ENCODE peak calls at places on chromosome 15, in seven cellular contexts. One of them, this sample, is unnamed. For H3K4me1, the result is how much of the 10 kb centered on the place peaks cover.

GRCh38 chr15:49059491-49059890 is 13.2 kb upstream of the SECISBP2L start:
- DNase-seq in stomach: no peak
- DNase-seq in colonic mucosa: no peak
- DNase-seq in GM23338: no peak
- DNase-seq in left ventricle myocardium inferior: no peak
- DNase-seq in keratinocyte: no peak
- DNase-seq in mammary epithelial cell: no peak
- DNase-seq in this sample: no peak

GRCh38 chr15:69604050-69604378 is 151.4 kb downstream of the RPLP1 start:
- DNase-seq in left ventricle myocardium inferior: no peak
- DNase-seq in stomach: peak
- DNase-seq in GM23338: peak
- DNase-seq in colonic mucosa: peak
- DNase-seq in mammary epithelial cell: peak
- DNase-seq in keratinocyte: no peak
- DNase-seq in this sample: no peak

GRCh38 chr15:41331281-41331680 is 1.1 kb downstream of the OIP5 start:
- DNase-seq in keratinocyte: no peak
- DNase-seq in left ventricle myocardium inferior: no peak
- DNase-seq in GM23338: no peak
- DNase-seq in colonic mucosa: no peak
- DNase-seq in mammary epithelial cell: no peak
- DNase-seq in stomach: no peak
- DNase-seq in this sample: no peak

GRCh38 chr15:75578206-75578947 is 738 bp downstream of the PTPN9 start:
- DNase-seq in keratinocyte: no peak
- DNase-seq in colonic mucosa: peak
- DNase-seq in stomach: peak
- DNase-seq in mammary epithelial cell: peak
- DNase-seq in GM23338: peak
- DNase-seq in left ventricle myocardium inferior: peak
- DNase-seq in this sample: peak

GRCh38 chr15:82680200-82681102 is 29.2 kb downstream of the AP3B2 start:
- DNase-seq in GM23338: peak
- DNase-seq in left ventricle myocardium inferior: no peak
- DNase-seq in colonic mucosa: peak
- DNase-seq in mammary epithelial cell: peak
- DNase-seq in stomach: peak
- DNase-seq in keratinocyte: peak
- DNase-seq in this sample: no peak

GRCh38 chr15:27358751-27359434 is 387.9 kb downstream of the GABRG3 start:
- DNase-seq in colonic mucosa: no peak
- DNase-seq in left ventricle myocardium inferior: no peak
- DNase-seq in stomach: no peak
- DNase-seq in keratinocyte: no peak
- DNase-seq in GM23338: peak
- DNase-seq in mammary epithelial cell: no peak
- DNase-seq in this sample: no peak

GRCh38 chr15:57138260-57138895 is 219.9 kb downstream of the TCF12 start:
- DNase-seq in GM23338: peak
- DNase-seq in stomach: peak
- DNase-seq in mammary epithelial cell: peak
- DNase-seq in colonic mucosa: no peak
- DNase-seq in keratinocyte: peak
- DNase-seq in left ventricle myocardium inferior: no peak
- DNase-seq in this sample: peak

GRCh38 chr15:78996876-78997275 is 52.0 kb upstream of the CTSH start:
- DNase-seq in GM23338: no peak
- DNase-seq in mammary epithelial cell: peak
- DNase-seq in keratinocyte: no peak
- DNase-seq in colonic mucosa: no peak
- DNase-seq in stomach: no peak
- DNase-seq in left ventricle myocardium inferior: no peak
- DNase-seq in this sample: no peak

GRCh38 chr15:30954674-30955073 is 36.8 kb downstream of the MTMR10 start:
- DNase-seq in left ventricle myocardium inferior: no peak
- DNase-seq in keratinocyte: no peak
- DNase-seq in mammary epithelial cell: no peak
- DNase-seq in stomach: no peak
- DNase-seq in GM23338: no peak
- DNase-seq in colonic mucosa: no peak
- DNase-seq in this sample: peak

GRCh38 chr15:50256188-50257041 is 9.1 kb downstream of the HDC start:
- DNase-seq in keratinocyte: no peak
- DNase-seq in colonic mucosa: no peak
- DNase-seq in stomach: no peak
- DNase-seq in left ventricle myocardium inferior: no peak
- DNase-seq in GM23338: no peak
- DNase-seq in mammary epithelial cell: peak
- DNase-seq in this sample: peak

GRCh38 chr15:64622410-64623260 is 152.8 kb downstream of the RBPMS2 start:
- DNase-seq in colonic mucosa: no peak
- DNase-seq in GM23338: no peak
- DNase-seq in keratinocyte: no peak
- DNase-seq in left ventricle myocardium inferior: no peak
- DNase-seq in stomach: no peak
- DNase-seq in mammary epithelial cell: no peak
- DNase-seq in this sample: no peak

GRCh38 chr15:99059010-99059981 is 45.6 kb upstream of the SYNM start:
- DNase-seq in stomach: peak
- DNase-seq in mammary epithelial cell: peak
- DNase-seq in GM23338: peak
- DNase-seq in left ventricle myocardium inferior: peak
- DNase-seq in colonic mucosa: peak
- DNase-seq in keratinocyte: no peak
- DNase-seq in this sample: peak

GRCh38 chr15:77530576-77530975 is 102.1 kb downstream of the LINGO1 start:
- DNase-seq in GM23338: no peak
- DNase-seq in stomach: no peak
- DNase-seq in mammary epithelial cell: no peak
- DNase-seq in left ventricle myocardium inferior: no peak
- DNase-seq in colonic mucosa: no peak
- DNase-seq in keratinocyte: no peak
- DNase-seq in this sample: no peak

GRCh38 chr15:33934896-33935295 is 33.4 kb upstream of the CHRM5 start:
- DNase-seq in keratinocyte: no peak
- DNase-seq in GM23338: no peak
- DNase-seq in colonic mucosa: no peak
- DNase-seq in mammary epithelial cell: no peak
- DNase-seq in stomach: no peak
- DNase-seq in left ventricle myocardium inferior: no peak
- DNase-seq in this sample: peak

GRCh38 chr15:70495988-70496387 is 267.4 kb downstream of the UACA start:
- DNase-seq in mammary epithelial cell: no peak
- DNase-seq in GM23338: no peak
- DNase-seq in stomach: no peak
- DNase-seq in colonic mucosa: no peak
- DNase-seq in keratinocyte: no peak
- DNase-seq in left ventricle myocardium inferior: no peak
- DNase-seq in this sample: no peak

GRCh38 chr15:98881526-98882517 is 125.8 kb downstream of the PGPEP1L start:
- DNase-seq in left ventricle myocardium inferior: no peak
- DNase-seq in colonic mucosa: no peak
- DNase-seq in mammary epithelial cell: peak
- DNase-seq in keratinocyte: no peak
- DNase-seq in stomach: no peak
- DNase-seq in GM23338: peak
- DNase-seq in this sample: peak

GRCh38 chr15:52040167-52040900 is 21.3 kb downstream of the MAPK6 start:
- DNase-seq in keratinocyte: no peak
- DNase-seq in colonic mucosa: no peak
- DNase-seq in stomach: peak
- DNase-seq in mammary epithelial cell: no peak
- DNase-seq in GM23338: no peak
- DNase-seq in left ventricle myocardium inferior: no peak
- DNase-seq in this sample: peak

GRCh38 chr15:66862878-66863335 is 160.9 kb downstream of the SMAD6 start:
- DNase-seq in GM23338: peak
- DNase-seq in left ventricle myocardium inferior: peak
- DNase-seq in keratinocyte: peak
- DNase-seq in colonic mucosa: peak
- DNase-seq in mammary epithelial cell: peak
- DNase-seq in stomach: peak
- DNase-seq in this sample: peak
- H3K4me1 ChIP-seq in GM23338: under half
- H3K4me1 ChIP-seq in left ventricle myocardium inferior: under half
- H3K4me1 ChIP-seq in keratinocyte: under half
- H3K4me1 ChIP-seq in colonic mucosa: under half
- H3K4me1 ChIP-seq in mammary epithelial cell: under half
- H3K4me1 ChIP-seq in stomach: under half
- H3K4me1 ChIP-seq in this sample: under half

GRCh38 chr15:81239190-81239589 is 42.5 kb downstream of the IL16 start:
- DNase-seq in stomach: no peak
- DNase-seq in left ventricle myocardium inferior: no peak
- DNase-seq in mammary epithelial cell: no peak
- DNase-seq in keratinocyte: no peak
- DNase-seq in colonic mucosa: no peak
- DNase-seq in GM23338: no peak
- DNase-seq in this sample: peak

GRCh38 chr15:81235781-81236507 is 39.3 kb downstream of the IL16 start:
- DNase-seq in colonic mucosa: no peak
- DNase-seq in keratinocyte: no peak
- DNase-seq in stomach: no peak
- DNase-seq in left ventricle myocardium inferior: peak
- DNase-seq in GM23338: no peak
- DNase-seq in mammary epithelial cell: peak
- DNase-seq in this sample: peak

GRCh38 chr15:81229596-81229995 is 32.9 kb downstream of the IL16 start:
- DNase-seq in colonic mucosa: no peak
- DNase-seq in mammary epithelial cell: no peak
- DNase-seq in stomach: no peak
- DNase-seq in left ventricle myocardium inferior: peak
- DNase-seq in keratinocyte: no peak
- DNase-seq in GM23338: no peak
- DNase-seq in this sample: peak

DNA sequence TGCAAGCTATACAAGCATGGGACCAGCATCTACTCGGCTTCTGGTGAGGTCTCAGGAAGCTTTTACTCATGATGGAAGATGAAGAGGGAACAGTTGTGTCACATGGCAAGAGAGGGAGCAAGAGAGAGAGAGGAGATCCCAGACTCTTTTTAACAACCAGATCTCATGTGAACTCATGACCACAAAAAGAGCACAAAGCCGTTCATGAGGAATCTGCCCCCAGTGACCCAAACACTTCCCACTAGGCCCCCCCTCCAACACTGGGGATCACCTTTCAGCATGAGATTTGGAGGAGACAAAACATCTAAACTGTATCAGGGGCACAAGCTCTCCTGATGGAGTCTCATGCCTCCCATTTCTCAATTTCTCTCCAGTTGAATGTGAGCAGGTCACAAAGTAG is 38.6 kb downstream of the IL16 start:
- DNase-seq in GM23338: no peak
- DNase-seq in mammary epithelial cell: no peak
- DNase-seq in stomach: no peak
- DNase-seq in colonic mucosa: no peak
- DNase-seq in left ventricle myocardium inferior: no peak
- DNase-seq in keratinocyte: no peak
- DNase-seq in this sample: no peak
- H3K4me3 ChIP-seq in GM23338: no peak
- H3K4me3 ChIP-seq in mammary epithelial cell: no peak
- H3K4me3 ChIP-seq in stomach: no peak
- H3K4me3 ChIP-seq in colonic mucosa: no peak
- H3K4me3 ChIP-seq in left ventricle myocardium inferior: no peak
- H3K4me3 ChIP-seq in keratinocyte: no peak
- H3K4me3 ChIP-seq in this sample: no peak

DNA sequence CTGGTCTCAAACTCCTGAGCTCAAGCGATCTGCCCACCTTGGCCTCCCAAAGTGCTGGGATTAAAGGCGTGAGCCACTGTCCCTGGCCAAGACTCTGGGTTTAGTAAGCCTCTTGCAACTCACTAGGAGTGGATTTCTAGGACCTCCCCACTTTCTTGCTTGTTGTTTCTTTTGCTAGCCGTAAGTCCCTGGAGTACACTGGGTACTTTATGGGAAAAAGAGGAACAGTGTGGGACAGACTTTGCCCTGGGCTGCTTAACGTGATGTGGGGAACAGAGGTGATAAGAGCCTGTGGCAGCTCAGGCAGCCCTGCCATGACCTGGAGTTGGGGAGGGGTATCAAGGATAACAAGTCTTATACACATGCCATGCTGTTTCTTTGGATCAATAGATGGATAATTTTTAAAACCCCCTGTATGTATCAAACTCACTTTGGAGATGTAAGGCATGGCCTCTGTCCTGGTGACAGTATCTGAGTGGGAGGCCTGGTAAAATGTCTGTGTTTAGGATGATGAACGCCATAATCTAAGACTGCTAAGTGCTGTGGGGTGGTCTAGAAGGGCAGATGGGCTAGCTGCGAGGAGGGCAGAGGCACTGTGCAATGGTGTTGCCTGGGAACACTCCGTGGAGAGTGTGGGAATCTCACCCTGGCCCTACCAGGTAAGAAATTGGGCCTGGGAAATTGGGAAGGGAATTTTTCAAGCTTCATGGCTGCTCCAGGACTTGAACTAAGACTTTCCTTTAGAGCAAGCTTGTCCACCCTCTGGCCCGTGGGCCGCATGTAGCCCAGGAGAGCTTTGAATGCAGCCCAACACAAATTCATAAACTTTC is 54.8 kb downstream of the SMAD3 start:
- DNase-seq in mammary epithelial cell: no peak
- DNase-seq in stomach: no peak
- DNase-seq in colonic mucosa: no peak
- DNase-seq in left ventricle myocardium inferior: no peak
- DNase-seq in keratinocyte: no peak
- DNase-seq in GM23338: no peak
- DNase-seq in this sample: no peak
- H3K4me1 ChIP-seq in mammary epithelial cell: half or more
- H3K4me1 ChIP-seq in stomach: half or more
- H3K4me1 ChIP-seq in colonic mucosa: under half
- H3K4me1 ChIP-seq in left ventricle myocardium inferior: half or more
- H3K4me1 ChIP-seq in keratinocyte: half or more
- H3K4me1 ChIP-seq in GM23338: under half
- H3K4me1 ChIP-seq in this sample: half or more

DNA sequence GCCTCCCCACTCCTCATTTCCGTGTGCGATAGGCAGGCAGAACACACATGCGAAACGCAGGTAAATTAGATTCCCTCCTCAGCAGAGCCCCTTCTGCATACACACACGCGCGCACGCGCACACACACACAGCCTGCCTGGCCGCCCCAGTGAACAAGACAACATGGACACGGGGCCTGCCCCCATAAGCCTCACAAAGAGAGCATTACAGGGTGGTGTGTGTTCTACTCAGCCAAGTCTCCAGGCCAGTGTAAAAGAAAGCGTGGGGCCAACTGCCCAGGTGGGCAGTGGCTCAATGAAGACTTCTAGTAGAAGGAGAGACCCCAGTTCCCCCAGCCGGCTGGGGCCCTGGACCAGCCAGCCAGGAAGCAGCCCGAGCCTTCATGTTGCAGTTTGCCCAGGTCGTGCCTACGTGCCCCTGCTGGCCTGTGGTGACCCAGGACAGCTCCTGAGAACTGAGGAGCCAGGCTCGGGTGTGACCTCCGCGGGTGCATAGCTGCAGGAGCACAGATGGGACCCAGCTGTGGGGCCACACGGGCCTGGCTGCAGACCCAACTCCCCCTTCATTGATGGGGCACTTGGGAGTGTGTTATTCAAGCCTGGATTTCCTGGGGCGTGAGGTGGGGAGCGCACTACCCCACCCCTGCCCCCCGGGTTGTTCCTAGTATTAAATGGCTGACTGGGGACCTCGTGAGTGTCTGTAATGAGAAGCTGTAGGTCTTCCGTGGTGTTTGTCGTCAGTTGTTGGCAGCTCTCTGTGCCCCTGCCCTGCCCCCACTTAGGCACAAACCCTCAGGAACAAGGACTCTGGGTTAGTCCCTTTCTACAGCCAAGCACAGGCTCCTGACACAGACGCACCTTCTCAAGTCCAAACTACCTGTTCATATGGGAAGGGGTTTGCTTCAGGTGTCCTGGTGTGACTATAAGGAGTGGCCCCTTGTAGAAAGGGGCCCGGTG is 39.3 kb downstream of the IDH2 start:
- DNase-seq in GM23338: no peak
- DNase-seq in mammary epithelial cell: no peak
- DNase-seq in colonic mucosa: no peak
- DNase-seq in stomach: no peak
- DNase-seq in keratinocyte: no peak
- DNase-seq in left ventricle myocardium inferior: no peak
- DNase-seq in this sample: no peak
- H3K4me3 ChIP-seq in GM23338: no peak
- H3K4me3 ChIP-seq in mammary epithelial cell: no peak
- H3K4me3 ChIP-seq in colonic mucosa: no peak
- H3K4me3 ChIP-seq in stomach: no peak
- H3K4me3 ChIP-seq in keratinocyte: no peak
- H3K4me3 ChIP-seq in left ventricle myocardium inferior: no peak
- H3K4me3 ChIP-seq in this sample: no peak